ENCODE peak calls at places on chromosomes 3 and 15, in eight cellular contexts. S is astrocyte of the cerebellum; B is CD8-positive, alpha-beta memory T cell; D is EH; N is Caki2; H is NCI-H774; C is GM12878; Z is activated CD4-positive, alpha-beta T cell treated with anti-CD3 and anti-CD28 coated beads for 24 hours. K is an unnamed sample.

GRCh38 chr15:31484986-31485385 is 158.4 kb downstream of the KLF13 start:
- DNase-seq in H (no peak), S (no peak), B (no peak), N (no peak), Z (no peak), C (no peak), D (no peak), K (no peak)

GRCh38 chr15:97978408-97979130 is 18.1 kb downstream of the ARRDC4 start:
- DNase-seq in H (no peak), S (peak; percentile 68), C (no peak), Z (no peak), B (no peak), D (peak; percentile 69), N (peak; percentile 47), K (peak; percentile 10)

GRCh38 chr3:16460886-16461285 is 52.6 kb downstream of the RFTN1 start:
- DNase-seq in N (no peak), Z (no peak), H (peak; percentile 51), D (no peak), B (no peak), C (no peak), S (no peak), K (no peak)

GRCh38 chr3:16304065-16305010 is 39.3 kb downstream of the OXNAD1 start:
- DNase-seq in H (no peak), Z (no peak), S (no peak), B (no peak), N (no peak), D (no peak), C (no peak), K (no peak)

GRCh38 chr15:31265090-31265870 is 61.4 kb upstream of the KLF13 start:
- DNase-seq in N (no peak), Z (no peak), B (no peak), D (no peak), S (no peak), H (no peak), C (no peak), K (no peak)

GRCh38 chr15:39698444-39699390 is 83.9 kb downstream of the FSIP1 start:
- DNase-seq in H (no peak), B (no peak), D (no peak), C (no peak), N (no peak), Z (no peak), S (no peak), K (no peak)

GRCh38 chr15:101063891-101064794 is 145.0 kb downstream of the LRRK1 start:
- DNase-seq in S (no peak), C (no peak), N (no peak), B (no peak), H (no peak), D (no peak), Z (no peak), K (no peak)

GRCh38 chr3:170941551-170941950 is 33.1 kb upstream of the EIF5A2 start:
- DNase-seq in Z (no peak), D (no peak), H (no peak), N (no peak), S (no peak), B (no peak), C (no peak), K (peak; percentile 45)

GRCh38 chr15:55742498-55742926 is 440 bp downstream of the PRTG start:
- DNase-seq in H (no peak), D (peak; percentile 36), C (no peak), S (no peak), Z (no peak), N (peak; percentile 72), B (no peak), K (peak; percentile 32)

GRCh38 chr3:122066331-122067213 is 11.4 kb downstream of the CD86 start:
- DNase-seq in D (no peak), Z (no peak), S (no peak), H (no peak), B (no peak), N (no peak), C (no peak), K (no peak)

GRCh38 chr3:158935846-158936245 is 134.0 kb downstream of the MFSD1 start:
- DNase-seq in H (no peak), C (no peak), N (no peak), B (no peak), Z (no peak), S (no peak), D (peak; percentile 42), K (no peak)

GRCh38 chr15:42139596-42139995 is 16.8 kb downstream of the PLA2G4F start:
- DNase-seq in N (no peak), Z (no peak), D (no peak), B (no peak), H (no peak), C (no peak), S (no peak), K (no peak)

GRCh38 chr3:197309528-197310361 is 11.3 kb upstream of the DLG1 start:
- DNase-seq in S (peak; percentile 95), Z (no peak), H (no peak), C (no peak), B (no peak), N (peak; percentile 83), D (peak; percentile 98), K (peak; percentile 96)

GRCh38 chr15:92715753-92716152 is 60.2 kb upstream of the FAM174B start:
- DNase-seq in Z (no peak), D (no peak), S (peak; percentile 86), B (no peak), H (no peak), N (no peak), C (no peak), K (peak; percentile 54)

GRCh38 chr3:31615071-31615875 is 82.5 kb downstream of the STT3B start:
- DNase-seq in D (no peak), B (no peak), C (no peak), H (no peak), N (no peak), Z (no peak), S (no peak), K (peak; percentile 20)

GRCh38 chr3:71629289-71630252 is 46.0 kb upstream of the FOXP1 start:
- DNase-seq in N (no peak), C (no peak), Z (no peak), D (peak; percentile 82), B (no peak), H (no peak), S (no peak), K (peak; percentile 41)

GRCh38 chr15:88975891-88976290 is 62.7 kb upstream of the MFGE8 start:
- DNase-seq in N (no peak), S (no peak), B (no peak), Z (no peak), D (peak; percentile 71), H (no peak), C (no peak), K (no peak)

K was measured in iris pigment epithelial cell.